ENCODE peak calls at places on chromosomes 7 and 10, in six cellular contexts. J is A549, Z is ovary, R is Peyer's patch, O is adrenal gland, F is sigmoid colon. W is an unnamed sample.
A peak's percentile ranks its signal among the peaks of the same experiment; 100 is the strongest.

GRCh38 chr10:3588816-3589215 is 196.2 kb downstream of the KLF6 start:
- DNase-seq in J (no peak), Z (no peak), R (no peak), O (no peak), F (no peak), W (peak; percentile 66)

GRCh38 chr7:133912916-133913697 is 214.0 kb upstream of the LRGUK start:
- DNase-seq in J (no peak), Z (no peak), R (no peak), O (no peak), F (no peak), W (no peak)

GRCh38 chr10:78472542-78472890 is 438.9 kb downstream of the RPS24 start:
- DNase-seq in J (no peak), Z (no peak), R (no peak), O (no peak), F (no peak), W (peak; percentile 75)

GRCh38 chr7:6558837-6559236 is 7.6 kb upstream of the GRID2IP start:
- DNase-seq in J (peak; percentile 87), Z (no peak), R (no peak), O (no peak), F (no peak), W (no peak)

GRCh38 chr10:48671914-48672595 is 12.6 kb upstream of the WDFY4 start:
- DNase-seq in J (no peak), Z (no peak), R (no peak), O (no peak), F (no peak), W (peak; percentile 84)

GRCh38 chr10:130014734-130015695 is 50.9 kb upstream of the EBF3 start:
- DNase-seq in J (no peak), Z (no peak), R (no peak), O (no peak), F (no peak), W (peak; percentile 66)

GRCh38 chr7:672891-673290 is 53.6 kb upstream of the DNAAF5 start:
- DNase-seq in J (no peak), Z (no peak), R (no peak), O (no peak), F (peak; percentile 61), W (no peak)

GRCh38 chr7:25656581-25657026 is 428.3 kb upstream of the NPVF start:
- DNase-seq in J (no peak), Z (no peak), R (no peak), O (no peak), F (no peak), W (no peak)

GRCh38 chr10:56874950-56875349 is 513.9 kb upstream of the ZWINT start:
- DNase-seq in J (no peak), Z (no peak), R (no peak), O (no peak), F (no peak), W (no peak)

GRCh38 chr7:82464372-82464771 is 20.8 kb upstream of the CACNA2D1 start:
- DNase-seq in J (no peak), Z (no peak), R (no peak), O (no peak), F (no peak), W (no peak)

GRCh38 chr7:133060016-133060415 is 21.9 kb downstream of the CHCHD3 start:
- DNase-seq in J (no peak), Z (no peak), R (no peak), O (no peak), F (no peak), W (no peak)

GRCh38 chr7:94003446-94004023 is 620 bp downstream of the BET1 start:
- DNase-seq in J (peak; percentile 46), Z (no peak), R (no peak), O (no peak), F (no peak), W (no peak)

DNA sequence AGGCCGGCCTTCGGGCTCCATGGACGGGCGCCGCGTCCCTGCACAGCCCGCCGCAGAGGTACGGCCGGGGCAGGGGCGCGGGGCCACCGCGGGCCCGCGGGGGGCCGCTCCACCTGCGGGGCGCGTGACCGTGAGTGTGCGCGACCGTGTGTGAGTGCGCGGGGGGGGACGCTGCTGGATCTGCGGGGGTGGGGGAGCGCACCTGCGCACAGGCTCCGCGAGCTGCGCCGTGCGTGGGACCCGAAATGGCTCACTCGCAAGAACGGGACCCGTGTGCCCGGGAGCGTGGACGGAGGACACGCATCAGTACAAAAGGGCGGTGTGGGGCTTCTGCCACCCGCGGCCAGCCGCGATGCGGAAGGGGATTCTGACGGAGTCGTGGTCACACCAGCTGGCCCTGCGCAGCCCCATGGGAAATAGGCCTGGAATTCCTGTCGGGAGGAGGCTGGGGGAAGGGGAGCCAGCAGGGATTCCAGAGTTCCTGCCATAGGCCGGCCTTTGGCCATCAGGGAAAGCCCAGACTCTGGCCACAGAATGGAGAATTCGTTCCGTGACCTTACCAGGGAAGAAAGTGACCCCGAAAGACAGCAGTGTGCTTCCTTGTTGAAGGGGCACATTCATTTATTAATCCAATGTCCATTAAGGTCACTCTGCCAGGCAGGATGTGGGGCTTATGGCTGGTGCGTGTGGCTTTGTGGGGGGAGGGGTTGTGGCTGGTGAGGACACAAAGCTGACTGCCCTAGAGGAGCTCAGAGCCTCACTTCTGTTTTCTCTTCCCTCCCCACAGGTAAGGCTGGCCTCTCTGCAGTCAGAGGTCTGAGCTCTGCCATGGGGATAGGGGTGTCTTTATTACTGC is 490 bp downstream of the REPIN1 start:
- DNase-seq in J (peak; percentile 79), Z (peak; percentile 52), R (peak; percentile 80), O (peak; percentile 82), F (peak; percentile 81), W (peak; percentile 93)
- TF ChIP-seq POLR2A in J (no peak), Z (no peak), R (no peak), O (no peak), F (no peak), W (no peak)

GRCh38 chr10:116691544-116692126 is 50.7 kb downstream of the HSPA12A start:
- DNase-seq in J (no peak), Z (peak; percentile 69), R (no peak), O (no peak), F (peak; percentile 72), W (no peak)

GRCh38 chr10:116689744-116690143 is 52.6 kb downstream of the HSPA12A start:
- DNase-seq in J (no peak), Z (no peak), R (no peak), O (no peak), F (peak; percentile 14), W (no peak)

GRCh38 chr10:116690356-116691078 is 51.8 kb downstream of the HSPA12A start:
- DNase-seq in J (no peak), Z (peak; percentile 76), R (no peak), O (peak; percentile 57), F (peak; percentile 70), W (no peak)

GRCh38 chr10:116692225-116692624 is 50.1 kb downstream of the HSPA12A start:
- DNase-seq in J (no peak), Z (no peak), R (no peak), O (no peak), F (peak; percentile 65), W (no peak)

DNA sequence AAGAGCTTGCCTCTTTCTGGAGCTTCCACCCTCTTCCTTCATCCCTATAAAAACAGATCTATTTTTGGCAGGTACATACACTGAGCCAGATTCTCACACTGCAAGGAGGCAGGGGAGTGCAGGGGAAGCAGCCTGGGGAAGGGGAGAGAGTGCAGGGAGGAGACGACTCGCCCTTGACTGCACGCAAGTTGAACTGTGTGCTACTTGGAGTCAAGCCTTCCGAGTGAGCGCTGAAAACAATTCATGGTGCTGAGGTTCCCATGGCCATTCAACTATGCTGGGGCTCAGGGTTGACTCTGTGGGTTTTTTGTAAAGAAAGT is 51.3 kb downstream of the HSPA12A start:
- DNase-seq in J (no peak), Z (peak; percentile 61), R (no peak), O (no peak), F (peak; percentile 70), W (no peak)
- TF ChIP-seq CTCF in J (peak; percentile 2), Z (no peak), R (no peak), O (no peak), F (no peak), W (no peak)

GRCh38 chr7:84194484-84195260 is at the start of gene SEMA3A:
- DNase-seq in J (peak; percentile 38), Z (peak; percentile 15), R (no peak), O (peak; percentile 22), F (peak; percentile 84), W (no peak)
- TF ChIP-seq POLR2A in J (no peak), Z (no peak), R (no peak), O (no peak), F (no peak), W (no peak)

GRCh38 chr7:98640375-98640774 is 23.3 kb downstream of the NPTX2 start:
- DNase-seq in J (no peak), Z (no peak), R (no peak), O (no peak), F (peak; percentile 35), W (no peak)

GRCh38 chr7:98643232-98643985 is 26.3 kb downstream of the NPTX2 start:
- DNase-seq in J (no peak), Z (no peak), R (no peak), O (no peak), F (no peak), W (no peak)

GRCh38 chr7:98646465-98646864 is 29.4 kb downstream of the NPTX2 start:
- DNase-seq in J (no peak), Z (no peak), R (no peak), O (no peak), F (no peak), W (no peak)

GRCh38 chr7:98638853-98639252 is 21.8 kb downstream of the NPTX2 start:
- DNase-seq in J (no peak), Z (no peak), R (no peak), O (no peak), F (peak; percentile 0), W (no peak)

GRCh38 chr7:98641646-98642489 is 24.8 kb downstream of the NPTX2 start:
- DNase-seq in J (no peak), Z (no peak), R (no peak), O (no peak), F (no peak), W (no peak)
- TF ChIP-seq CTCF in J (no peak), Z (no peak), R (no peak), O (no peak), F (no peak), W (no peak)

DNA sequence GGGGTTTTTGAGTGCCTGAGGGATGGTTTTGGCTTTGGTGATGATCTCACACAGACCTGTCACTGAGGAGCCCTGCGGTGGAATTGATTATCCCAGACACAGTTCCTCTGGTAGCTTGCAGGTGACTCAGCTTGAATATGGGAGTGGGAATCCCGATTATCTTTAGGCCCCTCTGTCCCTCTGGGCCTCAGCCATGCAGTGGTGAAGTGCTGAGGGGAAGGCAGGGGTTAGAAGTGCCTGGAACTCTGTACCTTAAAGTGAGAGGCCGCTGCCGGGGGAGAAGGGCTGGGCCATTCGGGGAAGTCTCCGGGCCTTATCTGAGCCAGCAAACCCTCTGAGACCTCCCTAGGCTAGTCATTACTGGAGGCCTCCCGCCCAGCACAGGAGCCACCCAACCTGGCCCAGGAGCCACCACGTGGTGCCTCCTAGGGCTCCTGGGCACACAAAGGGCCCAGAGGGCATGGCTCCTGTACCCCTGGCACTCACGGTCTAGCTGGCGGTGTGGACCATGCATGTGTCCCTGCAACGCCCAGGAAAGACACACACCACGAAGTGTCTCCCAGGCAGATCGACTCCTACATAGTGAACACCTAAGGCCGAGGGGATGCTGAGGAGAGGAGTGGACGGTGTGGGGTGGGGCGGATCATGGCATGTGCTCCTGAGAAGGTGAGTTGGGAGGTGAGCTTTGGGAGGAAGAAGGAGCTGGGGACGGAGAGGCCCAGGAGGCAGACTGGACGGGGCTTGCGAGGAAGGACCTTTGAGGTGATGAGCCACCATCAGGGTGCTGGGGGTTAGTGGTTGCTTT is 56.2 kb downstream of the HK1 start:
- DNase-seq in J (no peak), Z (no peak), R (peak; percentile 51), O (no peak), F (no peak), W (no peak)
- TF ChIP-seq POLR2A in J (peak; percentile 6), Z (no peak), R (no peak), O (no peak), F (no peak), W (no peak)

GRCh38 chr7:95155965-95156364 is 168.4 kb downstream of the PON1 start:
- DNase-seq in J (no peak), Z (no peak), R (no peak), O (no peak), F (no peak), W (no peak)

GRCh38 chr7:95157381-95157780 is 167.0 kb downstream of the PON1 start:
- DNase-seq in J (no peak), Z (no peak), R (no peak), O (no peak), F (no peak), W (no peak)
- TF ChIP-seq CTCF in J (no peak), Z (no peak), R (no peak), O (no peak), F (no peak), W (no peak)

W was measured in esophagus muscularis mucosa.